ENCODE peak calls at places on chromosomes 4 and X, in four cellular contexts. L is GM12878, V is K562, I is A549. H is an unnamed sample.

GRCh38 chr4:158775091-158775651 is 6.3 kb downstream of the FNIP2 start:
- DNase-seq in L (no peak), V (no peak), I (no peak), H (peak)

GRCh38 chrX:45715787-45716186 is 515.1 kb upstream of the DIPK2B start:
- DNase-seq in L (no peak), V (no peak), I (no peak), H (peak)

GRCh38 chr4:111602848-111603247 is 542.4 kb upstream of the FAM241A start:
- DNase-seq in L (no peak), V (no peak), I (no peak), H (peak)

GRCh38 chrX:100994352-100995281 is 25.1 kb downstream of the ARL13A start:
- DNase-seq in L (peak), V (peak), I (peak), H (peak)

GRCh38 chrX:100319716-100320115 is 90.4 kb downstream of the PCDH19 start:
- DNase-seq in L (no peak), V (no peak), I (no peak), H (no peak)

GRCh38 chr4:90220453-90220852 is 93.3 kb downstream of the CCSER1 start:
- DNase-seq in L (no peak), V (no peak), I (no peak), H (no peak)

GRCh38 chr4:6263541-6264540 is 5.8 kb upstream of the WFS1 start:
- DNase-seq in L (no peak), V (no peak), I (no peak), H (peak)

GRCh38 chr4:151853034-151853433 is 92.2 kb upstream of the GATB start:
- DNase-seq in L (no peak), V (no peak), I (no peak), H (no peak)

GRCh38 chrX:46957299-46957698 is 45.1 kb downstream of the JADE3 start:
- DNase-seq in L (no peak), V (no peak), I (no peak), H (peak)

GRCh38 chr4:31052519-31052918 is 332.4 kb downstream of the PCDH7 start:
- DNase-seq in L (no peak), V (no peak), I (no peak), H (no peak)

GRCh38 chr4:138911903-138912713 is 103.5 kb upstream of the NOCT start:
- DNase-seq in L (no peak), V (no peak), I (peak), H (no peak)

GRCh38 chrX:41320393-41320792 is 13.6 kb upstream of the DDX3X start:
- DNase-seq in L (no peak), V (no peak), I (no peak), H (no peak)

GRCh38 chr4:5162909-5163508 is 111.7 kb downstream of the STK32B start:
- DNase-seq in L (no peak), V (no peak), I (no peak), H (no peak)

DNA sequence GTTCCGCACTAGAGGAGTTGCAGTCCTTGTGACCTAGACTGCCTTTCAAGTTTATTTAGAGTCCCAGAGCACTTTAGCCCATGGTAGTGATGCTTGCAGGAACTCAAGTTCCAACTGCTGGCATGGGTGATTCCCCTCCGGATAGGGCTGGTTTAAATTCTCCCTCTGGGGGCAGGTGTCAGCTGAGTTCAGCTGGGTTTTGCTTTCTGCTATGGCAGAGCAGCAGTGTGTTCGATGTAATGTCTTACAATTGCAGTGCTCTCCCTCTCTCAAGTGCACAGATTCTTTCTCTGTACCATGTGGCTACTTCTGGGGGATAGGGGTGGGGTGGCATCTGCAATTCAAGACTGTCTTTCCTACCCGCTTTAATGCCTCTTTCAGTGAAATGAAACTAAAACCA is 164.8 kb upstream of the ZIC3 start:
- DNase-seq in L (no peak), V (no peak), I (no peak), H (no peak)
- TF ChIP-seq MYC in L (no peak), V (no peak), I (no peak), H (no peak)

DNA sequence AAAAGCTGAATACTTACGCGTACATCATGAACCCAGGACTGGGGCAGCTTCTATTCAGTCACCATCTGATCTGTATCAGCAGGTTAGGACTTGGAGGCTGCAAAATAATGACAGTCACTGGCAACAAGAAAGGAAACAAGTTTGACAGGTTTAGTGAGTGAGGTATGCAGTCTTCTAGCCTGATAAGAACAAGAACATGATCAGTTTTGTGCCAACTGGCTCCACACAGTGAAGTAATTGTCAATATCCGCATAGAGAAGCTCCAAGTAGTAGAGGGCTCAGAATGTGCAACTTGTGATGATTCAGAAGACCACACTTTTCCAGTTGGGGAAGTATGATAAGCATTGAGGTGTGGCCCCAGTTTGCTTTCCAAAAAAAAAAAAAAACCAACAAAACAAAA is at the start of gene TMPRSS11F:
- DNase-seq in L (no peak), V (peak), I (no peak), H (no peak)
- H3K4me2 ChIP-seq in L (no peak), V (peak), I (no peak), H (no peak)

DNA sequence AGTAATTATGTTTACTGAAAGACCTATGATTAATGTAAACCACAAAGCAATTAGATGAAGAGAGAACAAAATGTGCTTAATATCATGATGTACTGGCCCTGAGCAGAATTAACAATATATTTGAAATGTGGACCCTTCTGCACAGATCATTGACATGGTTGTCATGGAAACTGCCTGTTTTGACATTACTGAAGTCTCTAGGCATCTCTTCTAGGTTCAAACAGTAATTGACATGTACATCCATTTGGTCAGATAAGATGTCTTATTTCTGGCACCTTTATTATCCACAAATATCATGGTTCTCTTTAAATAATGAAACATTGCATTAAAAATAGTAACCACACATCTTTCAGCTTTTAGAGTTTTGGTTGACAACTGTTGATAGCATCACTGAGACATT is 251.7 kb upstream of the GNPDA2 start:
- DNase-seq in L (no peak), V (no peak), I (no peak), H (no peak)
- TF ChIP-seq MYC in L (no peak), V (no peak), I (no peak), H (no peak)

DNA sequence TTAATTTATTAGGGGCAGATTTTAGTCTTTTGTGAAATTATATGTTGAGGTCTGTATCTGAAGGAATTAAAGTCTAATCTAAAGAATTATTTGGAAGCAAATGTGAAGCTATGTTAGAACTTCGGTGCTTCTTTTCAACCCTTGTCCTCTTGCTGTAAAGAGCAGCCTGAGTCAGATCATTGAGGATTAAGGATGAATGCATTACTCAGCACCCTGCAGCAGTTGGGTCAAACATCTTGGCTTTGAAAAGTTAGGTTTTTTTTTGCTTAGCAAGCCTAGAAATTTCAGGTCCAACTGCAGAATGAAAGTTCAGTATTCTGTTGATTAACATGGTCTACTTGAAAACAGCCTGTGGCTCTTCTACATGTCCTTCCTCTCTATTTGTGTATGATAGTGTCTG is 57.6 kb downstream of the SLC4A4 start:
- DNase-seq in L (no peak), V (no peak), I (no peak), H (no peak)
- H3K4me2 ChIP-seq in L (no peak), V (no peak), I (peak), H (no peak)

DNA sequence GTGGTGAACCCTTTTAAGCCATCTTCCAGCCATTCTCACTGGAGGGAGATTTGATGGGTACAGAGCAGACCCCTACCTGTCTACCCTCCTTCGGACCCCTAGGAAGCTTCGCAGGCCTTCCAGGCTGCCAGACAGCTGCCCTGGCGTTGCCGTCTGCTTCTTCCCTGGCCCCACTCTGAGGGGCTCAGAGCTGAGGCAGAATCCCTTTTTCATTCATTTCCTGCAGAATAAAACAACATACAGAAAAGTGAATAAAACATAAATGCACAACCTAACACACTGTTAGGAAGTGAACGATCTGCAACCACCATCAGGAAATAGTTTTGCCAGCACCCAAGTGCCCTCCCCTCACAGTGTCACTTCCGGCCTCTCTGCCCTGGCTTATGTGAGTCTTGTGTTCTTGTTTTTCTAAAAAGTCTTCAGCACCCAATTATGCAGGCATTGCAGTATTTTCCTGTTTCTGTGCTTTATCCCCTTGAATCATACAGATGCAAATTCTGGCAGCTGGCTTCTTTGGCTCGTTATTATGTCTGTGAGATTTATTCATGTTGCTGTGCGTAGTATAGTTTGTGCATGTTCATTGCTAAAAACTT is 5.6 kb upstream of the ADD1 start:
- DNase-seq in L (no peak), V (no peak), I (no peak), H (peak)
- TF ChIP-seq MYC in L (no peak), V (no peak), I (no peak), H (no peak)

DNA sequence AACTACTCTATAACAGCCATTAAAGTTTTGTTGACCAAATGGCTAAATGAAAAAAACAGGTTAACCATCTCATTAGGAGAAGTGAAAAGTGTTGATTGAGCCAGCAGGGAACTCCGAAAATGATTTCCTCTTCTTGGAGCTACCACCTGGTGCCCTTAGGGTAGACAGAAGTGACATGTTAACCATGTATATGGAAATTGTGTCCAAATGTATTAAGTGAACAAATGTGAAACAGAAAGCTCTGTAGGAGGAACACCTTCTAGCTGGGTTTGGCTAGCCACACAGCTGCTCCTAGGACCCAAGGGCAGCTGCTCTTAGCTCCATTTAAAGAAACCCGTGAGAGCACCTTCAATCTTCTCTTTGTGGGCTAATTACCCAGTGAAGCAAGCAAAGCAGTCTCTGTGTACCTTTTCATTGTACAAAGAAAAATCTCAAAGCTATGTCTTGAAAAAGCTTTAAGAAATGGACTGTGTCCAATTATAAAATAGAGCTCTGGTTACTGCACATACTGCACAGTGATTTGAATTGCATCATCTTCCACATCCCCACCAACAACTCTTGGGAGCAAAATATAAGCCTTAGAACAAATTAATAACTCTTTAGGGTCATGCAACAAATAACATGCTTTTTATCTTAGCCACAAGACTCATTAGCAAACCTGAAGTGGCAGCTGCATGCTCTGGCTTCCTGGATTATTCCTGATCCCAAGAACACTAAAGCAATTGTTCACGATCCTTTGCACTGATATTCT is 59.2 kb upstream of the PARM1 start:
- DNase-seq in L (peak), V (no peak), I (no peak), H (no peak)
- H3K4me2 ChIP-seq in L (peak), V (no peak), I (no peak), H (no peak)

GRCh38 chr4:137375111-137375850 is 157.0 kb downstream of the PCDH18 start:
- DNase-seq in L (no peak), V (no peak), I (no peak), H (no peak)
- TF ChIP-seq MYC in L (no peak), V (no peak), I (no peak), H (no peak)

GRCh38 chr4:107255596-107255995 is 219.5 kb upstream of the DKK2 start:
- DNase-seq in L (no peak), V (no peak), I (no peak), H (no peak)
- H3K4me2 ChIP-seq in L (no peak), V (no peak), I (no peak), H (no peak)